ENCODE peak calls at places on chromosomes 11 and 22, in six cellular contexts. K, C, X, E, U and Y are unnamed samples.

GRCh38 chr11:44229664-44230063 is 80.3 kb downstream of the ALX4 start:
- DNase-seq in K (no peak), C (no peak), X (no peak), E (no peak), U (no peak), Y (no peak)

GRCh38 chr22:17587631-17588030 is 24.3 kb downstream of the SLC25A18 start:
- DNase-seq in K (peak; percentile 38), C (peak; percentile 59), X (no peak), E (no peak), U (no peak), Y (no peak)

GRCh38 chr11:44899959-44900358 is 50.7 kb downstream of the TP53I11 start:
- DNase-seq in K (no peak), C (peak; percentile 91), X (no peak), E (peak; percentile 32), U (peak; percentile 16), Y (peak; percentile 39)

GRCh38 chr11:119622454-119623143 is 106.4 kb downstream of the NECTIN1 start:
- DNase-seq in K (no peak), C (no peak), X (no peak), E (peak; percentile 17), U (no peak), Y (no peak)

GRCh38 chr11:31807791-31808074 is 3.4 kb downstream of the PAX6 start:
- DNase-seq in K (no peak), C (no peak), X (no peak), E (no peak), U (no peak), Y (no peak)

GRCh38 chr11:125110506-125110905 is 920 bp downstream of the TMEM218 start:
- DNase-seq in K (no peak), C (peak; percentile 88), X (no peak), E (no peak), U (no peak), Y (no peak)

GRCh38 chr11:14042686-14043440 is 80.3 kb downstream of the SPON1 start:
- DNase-seq in K (no peak), C (no peak), X (no peak), E (no peak), U (no peak), Y (no peak)

GRCh38 chr11:33635161-33635560 is 65.5 kb downstream of the C11orf91 start:
- DNase-seq in K (no peak), C (no peak), X (no peak), E (peak; percentile 77), U (no peak), Y (peak; percentile 72)

GRCh38 chr11:132972565-132972964 is 559.7 kb downstream of the OPCML start:
- DNase-seq in K (no peak), C (no peak), X (no peak), E (no peak), U (no peak), Y (no peak)

GRCh38 chr11:114301088-114301487 is 4.9 kb downstream of the NNMT start:
- DNase-seq in K (no peak), C (no peak), X (no peak), E (no peak), U (no peak), Y (no peak)

GRCh38 chr11:68835749-68836148 is 6.0 kb downstream of the CPT1A start:
- DNase-seq in K (no peak), C (no peak), X (peak; percentile 52), E (no peak), U (no peak), Y (no peak)

DNA sequence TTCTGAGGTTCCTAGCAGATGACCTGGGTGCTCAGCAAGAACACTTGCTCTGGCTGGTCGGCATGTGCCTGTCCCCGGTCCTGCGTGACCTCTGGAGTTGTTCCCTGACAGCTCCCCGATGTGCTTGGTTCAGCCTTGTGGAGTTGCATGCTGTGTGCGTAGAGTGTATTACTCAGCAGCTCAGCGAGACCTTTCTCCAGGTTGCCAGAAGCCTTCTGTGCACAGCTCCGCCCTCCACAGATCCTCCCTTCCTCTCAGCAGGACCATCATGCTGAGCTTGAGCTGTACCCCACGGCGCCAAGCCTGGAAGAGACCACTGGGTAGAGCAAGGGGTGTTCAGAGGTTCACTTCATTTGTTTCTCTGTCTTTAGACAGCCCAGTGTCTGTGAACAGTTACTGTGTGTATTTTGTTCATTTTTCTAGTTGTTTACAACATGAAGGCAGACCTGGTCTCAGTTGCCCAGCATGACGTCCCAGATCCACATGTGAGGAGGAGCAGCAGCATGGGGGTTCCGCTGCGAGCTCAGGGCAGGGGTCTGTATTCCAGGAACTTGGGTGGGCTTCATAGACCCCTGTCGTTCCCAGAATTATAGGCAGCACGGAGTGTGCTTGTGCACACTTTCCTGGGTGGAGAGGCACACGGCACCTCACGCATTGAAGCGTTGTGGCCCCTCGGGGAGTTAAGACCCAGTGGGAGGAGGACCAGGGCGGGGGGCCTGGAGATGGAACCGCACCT is 148.6 kb downstream of the IGLL1 start:
- DNase-seq in K (no peak), C (peak; percentile 55), X (no peak), E (no peak), U (no peak), Y (no peak)
- H3K27ac ChIP-seq in K (no peak overlapping the region), C (no peak overlapping the region), X (no peak overlapping the region), E (no peak overlapping the region), U (no peak overlapping the region), Y (no peak overlapping the region)

GRCh38 chr22:42745118-42745517 is 24.4 kb upstream of the A4GALT start:
- DNase-seq in K (no peak), C (no peak), X (no peak), E (no peak), U (no peak), Y (peak; percentile 41)
- H3K27ac ChIP-seq in K (no peak overlapping the region), C (no peak overlapping the region), X (peak overlapping the region; percentile 29), E (no peak overlapping the region), U (no peak overlapping the region), Y (no peak overlapping the region)

DNA sequence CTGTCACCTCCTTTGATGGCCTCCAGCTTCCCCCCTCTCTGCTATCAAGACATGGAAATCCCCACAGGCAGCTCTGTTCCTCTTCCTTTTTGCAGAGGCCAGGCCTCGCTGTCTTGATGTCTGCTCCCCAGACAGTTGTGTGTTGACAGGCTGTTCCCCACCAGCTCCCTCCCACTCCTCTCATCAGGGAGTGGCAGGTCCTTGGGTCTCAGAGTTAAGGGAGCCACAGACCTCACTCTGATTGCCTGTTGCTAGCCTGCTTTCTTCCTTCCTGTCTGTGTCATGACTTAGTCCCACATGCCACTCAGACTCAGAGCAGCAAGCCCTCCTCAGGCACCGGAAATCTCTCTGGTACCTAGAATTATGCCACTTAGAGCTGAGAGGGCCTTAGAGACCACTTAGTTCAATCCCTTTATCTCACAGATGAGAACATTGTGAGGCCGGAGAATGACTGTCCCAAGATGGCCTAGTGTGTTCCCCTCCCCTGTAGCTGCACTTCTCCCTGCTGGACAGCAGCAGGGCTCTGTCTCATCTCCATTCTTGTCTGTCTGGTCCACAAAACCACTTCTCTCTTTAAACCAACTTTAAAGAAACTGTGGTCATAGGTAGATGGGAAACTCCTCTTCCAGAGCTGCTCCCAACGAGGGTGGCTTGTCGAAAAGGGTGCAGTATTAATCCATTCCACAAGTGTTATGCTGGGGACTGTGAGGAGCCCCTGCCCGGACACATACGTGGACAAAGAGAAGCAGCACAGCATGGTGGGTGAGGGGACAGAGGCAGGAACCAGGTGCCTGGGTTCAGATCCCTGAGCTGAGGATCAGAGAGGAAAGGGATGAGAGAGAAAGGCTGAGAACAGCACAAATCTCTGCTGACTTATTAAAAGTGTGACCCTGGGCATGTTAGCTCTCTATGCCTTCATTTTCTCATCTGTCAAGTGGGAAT is 4.2 kb downstream of the AMPD3 start:
- DNase-seq in K (no peak), C (peak; percentile 16), X (no peak), E (no peak), U (peak; percentile 66), Y (no peak)
- H3K27ac ChIP-seq in K (peak overlapping the region; percentile 2), C (no peak overlapping the region), X (peak overlapping the region; percentile 6), E (peak overlapping the region; percentile 23), U (peak overlapping the region; percentile 75), Y (no peak overlapping the region)

GRCh38 chr11:86753376-86753775 is 47.0 kb upstream of the PRSS23 start:
- DNase-seq in K (no peak), C (no peak), X (no peak), E (no peak), U (no peak), Y (no peak)

GRCh38 chr11:86749861-86750401 is 50.4 kb upstream of the PRSS23 start:
- DNase-seq in K (no peak), C (no peak), X (no peak), E (no peak), U (no peak), Y (no peak)

GRCh38 chr11:86758171-86758570 is 42.2 kb upstream of the PRSS23 start:
- DNase-seq in K (no peak), C (no peak), X (no peak), E (no peak), U (no peak), Y (no peak)

GRCh38 chr11:86760577-86760976 is 39.8 kb upstream of the PRSS23 start:
- DNase-seq in K (no peak), C (no peak), X (no peak), E (no peak), U (no peak), Y (no peak)

DNA sequence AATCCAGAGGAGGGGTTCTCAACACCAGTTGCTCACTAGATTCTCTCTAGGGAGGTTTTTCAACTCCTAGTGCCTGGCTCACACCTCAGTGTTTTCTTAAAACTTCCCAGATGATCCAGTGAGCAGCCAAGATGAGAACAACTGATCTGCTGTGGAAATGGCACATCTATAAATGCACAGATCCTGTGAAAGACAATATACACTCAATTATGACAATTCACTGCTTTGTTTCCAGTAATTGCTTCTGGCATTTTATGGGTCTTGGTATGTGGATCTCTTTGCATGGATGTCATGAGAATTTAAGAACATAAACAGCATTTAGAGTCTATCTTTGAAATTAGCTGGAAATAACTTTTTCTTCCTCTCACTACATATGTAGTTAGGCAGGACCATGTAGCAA is 45.1 kb upstream of the PRSS23 start:
- DNase-seq in K (no peak), C (no peak), X (no peak), E (no peak), U (no peak), Y (no peak)
- H3K27ac ChIP-seq in K (no peak overlapping the region), C (no peak overlapping the region), X (no peak overlapping the region), E (no peak overlapping the region), U (no peak overlapping the region), Y (no peak overlapping the region)

DNA sequence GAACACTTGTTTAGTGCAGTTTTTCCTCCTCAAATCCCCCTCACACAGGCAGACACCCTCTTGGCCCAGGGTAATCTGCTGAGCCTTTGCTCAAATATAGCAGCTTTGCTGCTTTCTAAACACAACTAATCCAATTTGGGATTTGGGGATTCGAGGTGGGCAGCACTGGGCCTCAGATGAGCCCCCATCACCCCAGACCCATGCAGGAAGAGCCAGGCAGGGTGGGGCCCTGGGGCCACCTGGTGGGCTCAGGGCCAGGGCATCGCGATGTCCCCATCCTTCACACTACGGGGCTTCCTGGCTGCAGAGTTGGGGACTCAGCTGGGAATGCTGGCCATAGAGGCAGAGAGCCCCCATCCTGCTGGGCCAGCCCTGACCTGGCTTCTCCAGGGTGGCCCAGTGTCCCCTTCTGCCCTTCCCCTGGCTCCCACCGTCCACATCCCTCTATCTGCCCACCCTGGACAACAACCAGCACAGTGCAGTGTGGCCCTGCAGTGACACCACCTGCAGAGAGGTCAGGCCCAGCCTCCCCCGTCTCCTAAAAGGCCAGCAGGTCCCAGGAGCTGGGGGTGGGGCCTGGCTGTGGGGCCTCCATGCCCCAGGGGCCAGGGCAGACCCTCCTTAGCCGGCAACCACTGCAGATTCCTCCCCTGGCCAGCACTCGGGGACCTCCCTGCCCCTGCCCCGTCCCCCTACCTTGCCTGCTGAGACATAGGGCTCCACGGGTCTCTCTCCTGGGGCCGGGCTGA is 56.6 kb upstream of the CCDC188 start:
- DNase-seq in K (no peak), C (no peak), X (no peak), E (no peak), U (no peak), Y (no peak)
- H3K27ac ChIP-seq in K (peak overlapping the region; percentile 89), C (no peak overlapping the region), X (no peak overlapping the region), E (no peak overlapping the region), U (no peak overlapping the region), Y (no peak overlapping the region)